ENCODE peak calls at places on chromosome 10, in seven cellular contexts. One of them, this sample, is unnamed.

GRCh38 chr10:31001740-31002139 is 29.9 kb downstream of the ZNF438 start:
- DNase-seq in spleen: no peak
- DNase-seq in HCT116: no peak
- DNase-seq in Karpas-422: no peak
- DNase-seq in A549: peak
- DNase-seq in endothelial cell of umbilical vein: no peak
- DNase-seq in CD8-positive, alpha-beta T cell: no peak
- DNase-seq in this sample: no peak

GRCh38 chr10:79610601-79611191 is at the start of gene SFTPA1:
- DNase-seq in Karpas-422: no peak
- DNase-seq in spleen: no peak
- DNase-seq in HCT116: no peak
- DNase-seq in A549: no peak
- DNase-seq in CD8-positive, alpha-beta T cell: no peak
- DNase-seq in endothelial cell of umbilical vein: no peak
- DNase-seq in this sample: no peak

GRCh38 chr10:3119796-3120459 is 52.6 kb downstream of the PFKP start:
- DNase-seq in A549: peak
- DNase-seq in HCT116: no peak
- DNase-seq in endothelial cell of umbilical vein: no peak
- DNase-seq in spleen: no peak
- DNase-seq in Karpas-422: peak
- DNase-seq in CD8-positive, alpha-beta T cell: no peak
- DNase-seq in this sample: peak

GRCh38 chr10:131211556-131211955 is 100.0 kb downstream of the TCERG1L start:
- DNase-seq in CD8-positive, alpha-beta T cell: no peak
- DNase-seq in A549: no peak
- DNase-seq in spleen: no peak
- DNase-seq in HCT116: no peak
- DNase-seq in Karpas-422: no peak
- DNase-seq in endothelial cell of umbilical vein: no peak
- DNase-seq in this sample: no peak

GRCh38 chr10:121696854-121697253 is 98.6 kb upstream of the FGFR2 start:
- DNase-seq in Karpas-422: peak
- DNase-seq in HCT116: peak
- DNase-seq in A549: peak
- DNase-seq in spleen: no peak
- DNase-seq in endothelial cell of umbilical vein: peak
- DNase-seq in CD8-positive, alpha-beta T cell: no peak
- DNase-seq in this sample: no peak

GRCh38 chr10:79273603-79274002 is 73.7 kb upstream of the PPIF start:
- DNase-seq in HCT116: no peak
- DNase-seq in endothelial cell of umbilical vein: no peak
- DNase-seq in A549: no peak
- DNase-seq in CD8-positive, alpha-beta T cell: no peak
- DNase-seq in Karpas-422: no peak
- DNase-seq in spleen: no peak
- DNase-seq in this sample: no peak

GRCh38 chr10:134205-134742 is 981 bp upstream of the ZMYND11 start:
- DNase-seq in CD8-positive, alpha-beta T cell: peak
- DNase-seq in HCT116: no peak
- DNase-seq in A549: no peak
- DNase-seq in spleen: no peak
- DNase-seq in Karpas-422: peak
- DNase-seq in endothelial cell of umbilical vein: peak
- DNase-seq in this sample: peak

GRCh38 chr10:74825371-74826141 is 844 bp upstream of the KAT6B start:
- DNase-seq in HCT116: no peak
- DNase-seq in spleen: peak
- DNase-seq in CD8-positive, alpha-beta T cell: peak
- DNase-seq in endothelial cell of umbilical vein: no peak
- DNase-seq in A549: no peak
- DNase-seq in Karpas-422: peak
- DNase-seq in this sample: no peak

GRCh38 chr10:17199351-17199804 is 2.1 kb downstream of the TRDMT1 start:
- DNase-seq in HCT116: no peak
- DNase-seq in CD8-positive, alpha-beta T cell: no peak
- DNase-seq in endothelial cell of umbilical vein: peak
- DNase-seq in Karpas-422: no peak
- DNase-seq in spleen: no peak
- DNase-seq in A549: no peak
- DNase-seq in this sample: no peak

GRCh38 chr10:98314577-98315284 is 46.7 kb upstream of the LOXL4 start:
- DNase-seq in CD8-positive, alpha-beta T cell: no peak
- DNase-seq in spleen: no peak
- DNase-seq in HCT116: no peak
- DNase-seq in Karpas-422: no peak
- DNase-seq in endothelial cell of umbilical vein: no peak
- DNase-seq in A549: peak
- DNase-seq in this sample: no peak

GRCh38 chr10:47332946-47333345 is 10.7 kb downstream of the GDF2 start:
- DNase-seq in CD8-positive, alpha-beta T cell: no peak
- DNase-seq in Karpas-422: no peak
- DNase-seq in spleen: no peak
- DNase-seq in A549: no peak
- DNase-seq in endothelial cell of umbilical vein: no peak
- DNase-seq in HCT116: no peak
- DNase-seq in this sample: no peak

GRCh38 chr10:80614576-80615416 is 77.1 kb downstream of the SH2D4B start:
- DNase-seq in Karpas-422: no peak
- DNase-seq in spleen: no peak
- DNase-seq in CD8-positive, alpha-beta T cell: no peak
- DNase-seq in HCT116: no peak
- DNase-seq in endothelial cell of umbilical vein: no peak
- DNase-seq in A549: no peak
- DNase-seq in this sample: no peak

GRCh38 chr10:118595598-118596425 is at the start of gene PRLHR:
- DNase-seq in Karpas-422: no peak
- DNase-seq in endothelial cell of umbilical vein: no peak
- DNase-seq in spleen: no peak
- DNase-seq in HCT116: no peak
- DNase-seq in CD8-positive, alpha-beta T cell: no peak
- DNase-seq in A549: no peak
- DNase-seq in this sample: no peak

GRCh38 chr10:69360485-69361302 is 56.0 kb downstream of the TACR2 start:
- DNase-seq in A549: peak
- DNase-seq in Karpas-422: no peak
- DNase-seq in spleen: no peak
- DNase-seq in endothelial cell of umbilical vein: peak
- DNase-seq in HCT116: no peak
- DNase-seq in CD8-positive, alpha-beta T cell: no peak
- DNase-seq in this sample: no peak

GRCh38 chr10:110857265-110858158 is 14.2 kb upstream of the PDCD4 start:
- DNase-seq in Karpas-422: peak
- DNase-seq in CD8-positive, alpha-beta T cell: peak
- DNase-seq in endothelial cell of umbilical vein: peak
- DNase-seq in HCT116: no peak
- DNase-seq in spleen: no peak
- DNase-seq in A549: no peak
- DNase-seq in this sample: no peak

GRCh38 chr10:119602241-119603095 is 5.7 kb upstream of the TIAL1 start:
- DNase-seq in HCT116: peak
- DNase-seq in spleen: peak
- DNase-seq in A549: peak
- DNase-seq in CD8-positive, alpha-beta T cell: no peak
- DNase-seq in Karpas-422: peak
- DNase-seq in endothelial cell of umbilical vein: peak
- DNase-seq in this sample: peak

GRCh38 chr10:69786791-69787190 is 14.9 kb upstream of the COL13A1 start:
- DNase-seq in CD8-positive, alpha-beta T cell: no peak
- DNase-seq in A549: peak
- DNase-seq in HCT116: no peak
- DNase-seq in Karpas-422: peak
- DNase-seq in endothelial cell of umbilical vein: peak
- DNase-seq in spleen: no peak
- DNase-seq in this sample: no peak

GRCh38 chr10:33331020-33331557 is 3.4 kb downstream of the NRP1 start:
- DNase-seq in spleen: no peak
- DNase-seq in endothelial cell of umbilical vein: peak
- DNase-seq in CD8-positive, alpha-beta T cell: no peak
- DNase-seq in A549: no peak
- DNase-seq in Karpas-422: no peak
- DNase-seq in HCT116: no peak
- DNase-seq in this sample: no peak

GRCh38 chr10:33327750-33328149 is 6.7 kb downstream of the NRP1 start:
- DNase-seq in HCT116: no peak
- DNase-seq in CD8-positive, alpha-beta T cell: no peak
- DNase-seq in Karpas-422: no peak
- DNase-seq in spleen: no peak
- DNase-seq in A549: no peak
- DNase-seq in endothelial cell of umbilical vein: peak
- DNase-seq in this sample: no peak

GRCh38 chr10:33328253-33328652 is 6.2 kb downstream of the NRP1 start:
- DNase-seq in CD8-positive, alpha-beta T cell: no peak
- DNase-seq in spleen: no peak
- DNase-seq in A549: no peak
- DNase-seq in HCT116: no peak
- DNase-seq in endothelial cell of umbilical vein: no peak
- DNase-seq in Karpas-422: no peak
- DNase-seq in this sample: no peak

GRCh38 chr10:33330543-33331019 is 3.9 kb downstream of the NRP1 start:
- DNase-seq in endothelial cell of umbilical vein: peak
- DNase-seq in HCT116: peak
- DNase-seq in CD8-positive, alpha-beta T cell: peak
- DNase-seq in A549: peak
- DNase-seq in spleen: peak
- DNase-seq in Karpas-422: peak
- DNase-seq in this sample: peak

DNA sequence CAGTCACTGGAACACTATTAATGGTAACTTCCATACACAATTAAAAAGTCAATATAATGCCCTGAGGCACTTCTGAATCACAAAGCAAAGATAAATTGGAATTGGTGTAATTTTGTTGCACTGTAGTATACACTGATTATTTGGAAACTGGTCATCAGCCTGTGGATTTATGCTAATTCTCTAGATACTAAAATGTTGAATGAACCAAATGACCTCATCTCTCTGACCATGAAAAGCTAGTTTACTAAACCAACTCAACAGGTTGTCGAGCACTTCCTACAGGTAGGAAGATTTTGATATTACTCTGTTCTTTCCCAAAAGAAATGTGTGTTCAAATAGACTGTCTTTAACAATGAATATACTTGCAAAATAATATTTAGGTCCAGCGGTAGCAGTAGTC is 5.3 kb downstream of the NRP1 start:
- DNase-seq in HCT116: no peak
- DNase-seq in A549: no peak
- DNase-seq in Karpas-422: no peak
- DNase-seq in CD8-positive, alpha-beta T cell: no peak
- DNase-seq in spleen: no peak
- DNase-seq in endothelial cell of umbilical vein: no peak
- DNase-seq in this sample: no peak
- H3K4me3 ChIP-seq in HCT116: no peak
- H3K4me3 ChIP-seq in A549: no peak
- H3K4me3 ChIP-seq in Karpas-422: no peak
- H3K4me3 ChIP-seq in CD8-positive, alpha-beta T cell: no peak
- H3K4me3 ChIP-seq in spleen: peak
- H3K4me3 ChIP-seq in endothelial cell of umbilical vein: no peak
- H3K4me3 ChIP-seq in this sample: no peak

DNA sequence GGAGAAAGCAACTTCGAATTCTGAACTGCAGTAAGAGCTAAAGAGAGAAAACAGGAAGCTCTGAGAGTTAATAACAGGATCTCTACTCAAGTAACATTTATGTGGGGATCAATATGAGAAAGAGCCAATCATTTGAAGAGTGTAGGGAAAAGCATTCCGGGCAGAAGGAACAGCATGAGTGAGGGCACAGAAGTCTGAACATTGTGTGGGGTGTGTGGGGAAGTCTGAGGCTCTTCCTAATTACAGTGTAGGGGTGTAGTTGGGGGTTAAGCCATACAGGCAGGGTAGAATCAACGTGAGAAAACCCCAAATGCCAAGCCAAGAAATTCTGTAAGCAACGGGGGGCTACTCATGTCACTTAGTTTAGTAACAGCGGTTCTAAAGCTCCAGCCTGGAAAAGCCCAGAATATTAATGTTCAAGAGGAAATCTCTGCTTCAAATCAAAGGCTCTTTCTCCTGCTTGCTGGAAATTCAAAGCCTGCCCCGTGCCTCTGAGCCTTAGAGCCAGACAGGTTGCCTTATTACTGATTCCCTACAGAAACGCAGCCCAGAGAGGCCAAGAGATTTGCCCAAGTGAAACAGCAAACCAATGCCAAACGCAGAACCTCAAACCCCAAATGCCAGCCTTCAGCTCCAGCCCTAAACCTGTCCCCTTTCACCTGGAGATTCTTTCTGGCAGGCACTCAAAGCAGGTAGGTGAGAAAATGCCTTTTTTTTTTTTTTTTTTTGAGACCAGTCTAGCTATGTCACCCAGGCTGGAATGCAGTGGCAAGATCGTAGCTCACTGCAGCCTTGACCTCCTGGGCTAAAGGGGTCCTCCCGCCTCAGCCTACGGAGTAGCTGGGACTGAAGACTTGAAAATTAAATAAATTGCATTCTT is 36.1 kb downstream of the DNAJB12 start:
- DNase-seq in A549: no peak
- DNase-seq in HCT116: no peak
- DNase-seq in spleen: peak
- DNase-seq in CD8-positive, alpha-beta T cell: no peak
- DNase-seq in endothelial cell of umbilical vein: no peak
- DNase-seq in Karpas-422: no peak
- DNase-seq in this sample: no peak
- H3K4me3 ChIP-seq in A549: peak
- H3K4me3 ChIP-seq in HCT116: peak
- H3K4me3 ChIP-seq in spleen: peak
- H3K4me3 ChIP-seq in CD8-positive, alpha-beta T cell: peak
- H3K4me3 ChIP-seq in endothelial cell of umbilical vein: no peak
- H3K4me3 ChIP-seq in Karpas-422: peak
- H3K4me3 ChIP-seq in this sample: peak

DNA sequence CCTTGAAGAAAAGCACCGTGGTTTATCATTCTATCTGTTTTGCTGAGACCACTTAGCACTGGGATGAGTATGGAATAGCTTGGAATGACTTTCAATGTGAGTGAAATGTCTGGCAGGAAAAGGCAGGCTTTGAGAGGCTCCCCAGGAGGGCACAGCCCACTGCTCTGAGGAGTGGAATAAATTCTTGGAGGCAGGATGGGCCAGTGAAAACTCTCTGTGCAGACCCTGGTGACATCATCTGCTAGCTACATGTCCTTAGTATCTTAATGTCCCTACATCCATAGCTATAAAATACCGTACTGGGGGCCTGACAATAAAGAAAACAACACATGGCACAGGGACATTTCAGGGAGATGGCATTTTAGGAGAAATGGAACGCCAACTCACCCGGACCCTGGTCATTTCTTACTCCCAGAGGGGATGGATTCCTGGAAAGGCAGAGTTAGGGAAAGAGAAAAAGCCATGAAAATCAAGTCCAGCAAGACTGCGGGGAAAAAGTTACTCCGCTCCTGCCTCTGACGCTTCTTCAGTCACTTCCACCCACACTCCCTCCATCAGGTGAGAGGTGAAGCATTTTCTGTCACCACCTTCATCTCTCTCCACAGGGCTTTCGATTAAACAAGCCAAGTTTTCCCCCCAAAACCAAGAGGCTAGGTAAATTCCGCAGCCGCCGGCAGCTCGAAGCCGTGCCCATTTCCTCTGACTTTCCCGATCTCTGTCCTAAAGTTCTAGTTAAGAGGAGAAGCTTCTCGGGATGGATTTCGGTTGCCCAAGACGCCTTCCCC is 974 bp downstream of the ZNF239 start:
- DNase-seq in Karpas-422: no peak
- DNase-seq in spleen: no peak
- DNase-seq in A549: no peak
- DNase-seq in endothelial cell of umbilical vein: no peak
- DNase-seq in HCT116: no peak
- DNase-seq in CD8-positive, alpha-beta T cell: no peak
- DNase-seq in this sample: no peak
- H3K4me3 ChIP-seq in Karpas-422: peak
- H3K4me3 ChIP-seq in spleen: peak
- H3K4me3 ChIP-seq in A549: peak
- H3K4me3 ChIP-seq in endothelial cell of umbilical vein: peak
- H3K4me3 ChIP-seq in HCT116: peak
- H3K4me3 ChIP-seq in CD8-positive, alpha-beta T cell: peak
- H3K4me3 ChIP-seq in this sample: no peak

GRCh38 chr10:116669832-116670644 is 49.3 kb downstream of the PNLIPRP2 start:
- DNase-seq in Karpas-422: no peak
- DNase-seq in endothelial cell of umbilical vein: no peak
- DNase-seq in A549: no peak
- DNase-seq in HCT116: no peak
- DNase-seq in spleen: no peak
- DNase-seq in CD8-positive, alpha-beta T cell: peak
- DNase-seq in this sample: no peak
- H3K4me3 ChIP-seq in Karpas-422: no peak
- H3K4me3 ChIP-seq in endothelial cell of umbilical vein: no peak
- H3K4me3 ChIP-seq in A549: no peak
- H3K4me3 ChIP-seq in HCT116: no peak
- H3K4me3 ChIP-seq in spleen: no peak
- H3K4me3 ChIP-seq in CD8-positive, alpha-beta T cell: no peak
- H3K4me3 ChIP-seq in this sample: no peak